ENCODE peak calls at places on chromosomes 12 and 14, in six cellular contexts. R, B, H, F, P and U are unnamed samples.

GRCh38 chr12:236445-236844 is 22.5 kb upstream of the SLC6A12 start:
- DNase-seq in R (peak), B (no peak), H (no peak), F (no peak), P (no peak), U (no peak)

GRCh38 chr12:95396849-95397498 is 77.0 kb upstream of the METAP2 start:
- DNase-seq in R (no peak), B (no peak), H (no peak), F (no peak), P (no peak), U (peak)

GRCh38 chr12:98743362-98743953 is 98.4 kb downstream of the APAF1 start:
- DNase-seq in R (peak), B (peak), H (no peak), F (peak), P (peak), U (peak)

GRCh38 chr12:19181666-19182426 is 52.3 kb downstream of the PLEKHA5 start:
- DNase-seq in R (no peak), B (no peak), H (no peak), F (no peak), P (no peak), U (no peak)

GRCh38 chr12:3564861-3565260 is 73.9 kb downstream of the PRMT8 start:
- DNase-seq in R (no peak), B (no peak), H (no peak), F (no peak), P (no peak), U (no peak)

GRCh38 chr14:96125536-96125935 is 79.1 kb upstream of the BDKRB2 start:
- DNase-seq in R (no peak), B (no peak), H (no peak), F (peak), P (no peak), U (no peak)

GRCh38 chr14:52700701-52701172 is 5.4 kb upstream of the ERO1A start:
- DNase-seq in R (no peak), B (no peak), H (no peak), F (no peak), P (no peak), U (no peak)

GRCh38 chr12:68856510-68856909 is 48.5 kb downstream of the MDM2 start:
- DNase-seq in R (no peak), B (no peak), H (no peak), F (no peak), P (no peak), U (no peak)

GRCh38 chr14:92898732-92899131 is 24.2 kb upstream of the CHGA start:
- DNase-seq in R (no peak), B (no peak), H (no peak), F (no peak), P (no peak), U (no peak)

GRCh38 chr14:51552768-51553426 is 98.8 kb upstream of the FRMD6 start:
- DNase-seq in R (no peak), B (peak), H (no peak), F (peak), P (no peak), U (no peak)

GRCh38 chr14:44995770-44996294 is 33.8 kb downstream of the TOGARAM1 start:
- DNase-seq in R (no peak), B (no peak), H (no peak), F (no peak), P (no peak), U (no peak)

GRCh38 chr12:69511469-69511868 is 41.3 kb downstream of the FRS2 start:
- DNase-seq in R (no peak), B (no peak), H (no peak), F (no peak), P (no peak), U (no peak)

GRCh38 chr14:75229576-75229922 is 49.1 kb upstream of the FOS start:
- DNase-seq in R (no peak), B (no peak), H (no peak), F (no peak), P (no peak), U (no peak)

GRCh38 chr14:71529855-71530254 is 402.4 kb upstream of the RGS6 start:
- DNase-seq in R (no peak), B (no peak), H (no peak), F (no peak), P (no peak), U (no peak)

GRCh38 chr14:38199768-38200167 is 7.9 kb upstream of the SSTR1 start:
- DNase-seq in R (no peak), B (no peak), H (no peak), F (no peak), P (no peak), U (no peak)

GRCh38 chr12:194276-194675 is 19.7 kb downstream of the SLC6A12 start:
- DNase-seq in R (no peak), B (no peak), H (no peak), F (no peak), P (no peak), U (no peak)

GRCh38 chr14:25140423-25140822 is 90.5 kb upstream of the STXBP6 start:
- DNase-seq in R (no peak), B (no peak), H (no peak), F (no peak), P (no peak), U (no peak)

GRCh38 chr12:99131761-99132199 is 486.7 kb downstream of the APAF1 start:
- DNase-seq in R (peak), B (no peak), H (no peak), F (no peak), P (no peak), U (no peak)

GRCh38 chr14:105588236-105588860 is 62.0 kb downstream of the TMEM121 start:
- DNase-seq in R (peak), B (no peak), H (no peak), F (no peak), P (no peak), U (no peak)

GRCh38 chr12:68067762-68068376 is 78.6 kb downstream of the IFNG-AS1 start:
- DNase-seq in R (no peak), B (no peak), H (no peak), F (peak), P (no peak), U (no peak)